ENCODE peak calls at places on chromosomes 4 and X, in four cellular contexts. F, N, J and Y are unnamed samples.

GRCh38 chrX:155886409-155886808 is 5.3 kb downstream of the VAMP7 start:
- DNase-seq in F (no peak), J (no peak), N (no peak), Y (no peak)

GRCh38 chr4:102535398-102536082 is 34.4 kb downstream of the NFKB1 start:
- DNase-seq in J (no peak), F (no peak), N (no peak), Y (no peak)

GRCh38 chrX:103464774-103465117 is 54.5 kb downstream of the RAB40A start:
- DNase-seq in J (peak; percentile 21), N (peak; percentile 41), F (peak; percentile 76), Y (peak; percentile 60)

GRCh38 chrX:63755892-63756291 is 29.1 kb downstream of the ARHGEF9 start:
- DNase-seq in N (no peak), F (no peak), J (no peak), Y (no peak)

GRCh38 chr4:158176108-158176507 is 3.3 kb upstream of the GASK1B start:
- DNase-seq in J (peak; percentile 56), N (no peak), F (no peak), Y (no peak)

GRCh38 chr4:135724426-135724825 is 1522.8 kb upstream of the PABPC4L start:
- DNase-seq in F (no peak), J (no peak), N (no peak), Y (no peak)

GRCh38 chrX:40268126-40268525 is 170.4 kb upstream of the BCOR start:
- DNase-seq in J (no peak), F (no peak), N (no peak), Y (no peak)

GRCh38 chr4:153137677-153138630 is 66.3 kb upstream of the TRIM2 start:
- DNase-seq in F (no peak), J (no peak), N (no peak), Y (no peak)

GRCh38 chr4:1246111-1246881 is 2.6 kb downstream of the CTBP1 start:
- DNase-seq in J (no peak), F (peak; percentile 64), N (peak; percentile 17), Y (peak; percentile 20)

GRCh38 chr4:124899997-124900396 is 187.5 kb upstream of the ANKRD50 start:
- DNase-seq in N (no peak), F (no peak), J (no peak), Y (no peak)

GRCh38 chrX:13051529-13052172 is 7.2 kb upstream of the FAM9C start:
- DNase-seq in J (no peak), F (no peak), N (peak; percentile 44), Y (no peak)

GRCh38 chrX:31423575-31424284 is 351.9 kb upstream of the FTHL17 start:
- DNase-seq in N (peak; percentile 31), F (no peak), J (no peak), Y (no peak)

GRCh38 chrX:31421441-31421840 is 349.6 kb upstream of the FTHL17 start:
- DNase-seq in J (no peak), F (no peak), N (no peak), Y (no peak)

GRCh38 chrX:31420302-31420701 is 348.5 kb upstream of the FTHL17 start:
- DNase-seq in J (no peak), N (no peak), F (no peak), Y (no peak)

GRCh38 chrX:31420711-31421151 is 348.9 kb upstream of the FTHL17 start:
- DNase-seq in N (no peak), F (no peak), J (no peak), Y (no peak)
- H3K27me3 ChIP-seq in N (no peaks in the 10 kb centered on the region), F (no peaks in the 10 kb centered on the region), J (no peaks in the 10 kb centered on the region), Y (no peaks in the 10 kb centered on the region)

DNA sequence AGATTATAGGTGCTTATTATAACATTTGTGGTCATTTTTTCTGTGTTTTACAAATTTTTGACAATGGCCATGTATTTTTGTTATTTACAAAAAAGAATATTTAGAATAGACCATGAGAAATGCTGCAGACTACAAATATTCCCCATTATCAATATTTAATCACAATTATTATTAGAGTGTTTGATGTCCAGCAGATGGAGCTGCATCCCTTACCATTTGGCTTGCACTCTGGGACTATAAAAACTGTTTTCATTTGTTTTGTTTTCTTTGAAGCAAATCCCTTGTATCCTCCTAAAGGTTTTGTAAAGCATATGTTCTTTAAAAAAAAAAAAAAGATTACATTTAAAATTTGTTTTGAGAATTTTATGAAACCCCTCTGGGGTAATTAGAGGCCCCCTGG is 85.6 kb upstream of the CXorf66 start:
- DNase-seq in F (no peak), J (no peak), N (no peak), Y (no peak)
- TF ChIP-seq CTCF in F (no peak), J (no peak), N (peak; percentile 17), Y (no peak)

DNA sequence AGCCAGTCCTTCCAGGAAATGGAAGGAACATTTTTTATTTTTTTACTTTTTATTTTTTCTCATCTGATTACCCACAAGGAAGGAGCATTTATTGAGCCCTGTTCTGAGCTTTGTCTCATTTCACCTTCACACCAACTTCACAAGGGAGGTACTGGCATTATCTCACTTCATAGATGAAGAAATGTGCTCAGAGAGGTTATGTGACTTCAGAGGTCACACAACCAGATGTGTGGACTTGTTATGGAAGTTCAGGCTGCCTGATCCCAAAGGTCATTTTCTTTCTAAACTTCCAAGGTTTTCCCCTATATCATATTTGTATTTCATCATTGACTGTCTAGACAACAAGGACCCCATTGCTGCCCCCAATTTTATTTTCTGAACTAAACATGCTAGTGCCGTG is 160.3 kb downstream of the DCLK2 start:
- DNase-seq in J (no peak), N (no peak), F (no peak), Y (no peak)
- H3K4me1 ChIP-seq in J (no peaks in the 10 kb centered on the region), N (no peaks in the 10 kb centered on the region), F (peaks cover 29% of the 10 kb centered on the region), Y (no peaks in the 10 kb centered on the region)

GRCh38 chrX:85928606-85929005 is 118.8 kb downstream of the CHM start:
- DNase-seq in N (no peak), F (no peak), J (no peak), Y (no peak)
- H3K27me3 ChIP-seq in N (no peaks in the 10 kb centered on the region), F (no peaks in the 10 kb centered on the region), J (no peaks in the 10 kb centered on the region), Y (no peaks in the 10 kb centered on the region)

DNA sequence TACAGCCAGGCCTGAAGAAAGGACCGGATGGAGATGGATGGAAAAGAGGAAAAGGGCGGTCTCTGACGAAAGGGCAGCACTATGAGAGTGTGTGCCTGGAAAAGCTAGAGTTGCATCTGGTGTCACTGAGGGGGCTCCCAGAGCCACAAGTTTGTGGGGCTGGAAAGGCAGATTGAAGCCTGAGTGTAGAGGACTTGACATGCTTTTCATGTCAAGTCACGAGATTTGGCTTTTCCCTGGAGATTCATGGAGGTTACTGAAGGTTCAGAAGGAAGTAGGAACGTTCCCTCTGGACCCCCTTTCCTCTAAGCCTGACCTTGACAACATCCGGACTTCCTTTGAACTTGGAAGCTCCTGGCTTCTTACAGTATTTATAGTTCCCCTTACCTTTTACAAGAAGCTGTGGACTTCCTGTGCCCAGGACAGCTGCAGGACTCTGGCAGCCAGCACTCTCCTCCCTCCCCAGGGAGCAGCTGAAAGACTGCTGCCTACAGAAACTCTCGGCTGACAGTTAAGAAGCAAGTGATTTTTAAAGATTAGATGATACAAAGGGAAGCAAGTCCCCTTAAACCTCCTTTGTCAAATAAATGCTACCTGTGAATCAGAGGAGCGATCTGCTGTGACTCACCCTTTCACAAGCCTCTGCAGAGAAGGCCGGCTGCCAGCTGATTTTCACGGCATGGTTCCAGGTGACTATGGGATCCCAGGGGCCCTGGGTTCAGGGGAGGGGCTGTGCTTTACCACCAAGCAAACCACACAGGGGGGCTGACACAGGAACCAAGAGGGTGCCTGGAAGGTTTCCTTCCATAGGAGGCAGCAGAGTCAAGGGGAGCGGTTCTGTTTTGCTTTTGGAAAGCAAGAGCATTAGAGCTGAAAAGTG is 72.9 kb upstream of the STIM2 start:
- DNase-seq in J (peak; percentile 70), F (no peak), N (peak; percentile 53), Y (peak; percentile 43)
- TF ChIP-seq CTCF in J (peak; percentile 39), F (no peak), N (peak; percentile 57), Y (peak; percentile 51)

GRCh38 chrX:119684916-119685224 is 8.1 kb downstream of the SEPTIN6 start:
- DNase-seq in F (no peak), J (no peak), N (no peak), Y (no peak)
- H3K4me1 ChIP-seq in F (peaks cover 39% of the 10 kb centered on the region), J (no peaks in the 10 kb centered on the region), N (no peaks in the 10 kb centered on the region), Y (no peaks in the 10 kb centered on the region)

GRCh38 chrX:107530141-107530540 is 80.7 kb downstream of the FRMPD3 start:
- DNase-seq in N (no peak), F (no peak), J (no peak), Y (no peak)
- H3K27me3 ChIP-seq in N (no peaks in the 10 kb centered on the region), F (no peaks in the 10 kb centered on the region), J (no peaks in the 10 kb centered on the region), Y (no peaks in the 10 kb centered on the region)

GRCh38 chr4:154506253-154506652 is 14.7 kb upstream of the DCHS2 start:
- DNase-seq in N (no peak), J (peak; percentile 13), F (no peak), Y (no peak)
- TF ChIP-seq CTCF in N (peak; percentile 40), J (peak; percentile 45), F (peak; percentile 28), Y (peak; percentile 26)

DNA sequence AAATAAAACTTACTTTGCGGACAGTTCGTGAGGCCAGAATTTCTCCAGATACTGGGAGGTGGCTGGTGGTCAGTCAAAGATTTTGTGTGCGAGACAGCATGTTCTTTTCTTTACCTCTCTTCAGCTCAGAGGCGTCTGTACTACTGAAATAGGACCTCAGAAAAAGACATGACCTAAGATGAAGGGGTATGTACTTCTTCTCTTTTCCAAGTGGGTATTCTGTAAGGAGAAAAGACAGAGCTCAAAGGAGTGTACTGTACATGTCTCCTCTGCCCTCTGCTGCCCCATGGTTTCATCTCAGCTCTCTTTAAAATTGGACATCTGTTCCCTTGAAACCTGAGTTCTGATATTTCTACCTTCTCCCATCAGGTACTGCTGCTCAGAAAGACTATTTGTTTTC is 38.1 kb downstream of the SEPTIN11 start:
- DNase-seq in N (no peak), F (no peak), J (no peak), Y (no peak)
- H3K4me1 ChIP-seq in N (no peaks in the 10 kb centered on the region), F (peaks cover 27% of the 10 kb centered on the region), J (no peaks in the 10 kb centered on the region), Y (peaks cover 42% of the 10 kb centered on the region)

DNA sequence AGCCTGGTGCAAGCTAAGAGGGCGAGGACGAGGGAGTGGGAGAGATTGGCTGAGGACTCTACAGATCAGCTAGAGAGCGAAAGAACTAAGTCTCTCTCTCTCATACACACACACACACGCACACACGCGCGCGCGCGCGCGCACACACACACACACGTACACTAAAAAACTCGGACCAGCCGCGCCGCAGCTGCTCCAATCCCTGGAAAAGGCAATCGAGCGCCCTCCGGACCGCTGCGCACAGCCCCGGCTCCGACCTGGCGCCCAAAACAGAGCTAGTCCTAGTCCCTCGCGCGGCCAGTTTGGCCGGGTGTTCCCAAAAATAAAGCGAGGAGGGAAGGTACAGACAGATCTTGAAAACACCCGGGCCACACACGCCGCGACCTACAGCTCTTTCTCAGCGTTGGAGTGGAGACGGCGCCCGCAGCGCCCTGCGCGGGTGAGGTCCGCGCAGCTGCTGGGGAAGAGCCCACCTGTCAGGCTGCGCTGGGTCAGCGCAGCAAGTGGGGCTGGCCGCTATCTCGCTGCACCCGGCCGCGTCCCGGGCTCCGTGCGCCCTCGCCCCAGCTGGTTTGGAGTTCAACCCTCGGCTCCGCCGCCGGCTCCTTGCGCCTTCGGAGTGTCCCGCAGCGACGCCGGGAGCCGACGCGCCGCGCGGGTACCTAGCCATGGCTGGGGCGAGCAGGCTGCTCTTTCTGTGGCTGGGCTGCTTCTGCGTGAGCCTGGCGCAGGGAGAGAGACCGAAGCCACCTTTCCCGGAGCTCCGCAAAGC is at the start of gene BMP3:
- DNase-seq in F (peak; percentile 86), N (no peak), J (no peak), Y (no peak)
- H3K27me3 ChIP-seq in F (no peaks in the 10 kb centered on the region), N (peaks cover 11% of the 10 kb centered on the region), J (peaks cover 34% of the 10 kb centered on the region), Y (peaks cover 9% of the 10 kb centered on the region)